ENCODE peak calls at places on chromosomes 12 and 14, in eight cellular contexts. One of them, this sample, is unnamed.

GRCh38 chr14:53126705-53127104 is 26.4 kb downstream of the DDHD1 start:
- DNase-seq in GM10248: no peak
- DNase-seq in naive thymus-derived CD4-positive, alpha-beta T cell: no peak
- DNase-seq in SHP77: no peak
- DNase-seq in NCI-H82: no peak
- DNase-seq in esophagus squamous epithelium: no peak
- DNase-seq in prostate gland: no peak
- DNase-seq in GM04504: no peak
- DNase-seq in this sample: no peak

GRCh38 chr12:102439391-102440108 is 40.8 kb downstream of the IGF1 start:
- DNase-seq in GM10248: no peak
- DNase-seq in naive thymus-derived CD4-positive, alpha-beta T cell: no peak
- DNase-seq in SHP77: no peak
- DNase-seq in NCI-H82: no peak
- DNase-seq in esophagus squamous epithelium: no peak
- DNase-seq in prostate gland: no peak
- DNase-seq in GM04504: no peak
- DNase-seq in this sample: no peak

GRCh38 chr12:6120796-6121473 is 3.5 kb downstream of the VWF start:
- DNase-seq in GM10248: no peak
- DNase-seq in naive thymus-derived CD4-positive, alpha-beta T cell: no peak
- DNase-seq in SHP77: no peak
- DNase-seq in NCI-H82: no peak
- DNase-seq in esophagus squamous epithelium: no peak
- DNase-seq in prostate gland: no peak
- DNase-seq in GM04504: no peak
- DNase-seq in this sample: no peak

GRCh38 chr14:94398536-94398935 is 10.1 kb upstream of the SERPINA1 start:
- DNase-seq in GM10248: no peak
- DNase-seq in naive thymus-derived CD4-positive, alpha-beta T cell: no peak
- DNase-seq in SHP77: no peak
- DNase-seq in NCI-H82: no peak
- DNase-seq in esophagus squamous epithelium: no peak
- DNase-seq in prostate gland: no peak
- DNase-seq in GM04504: no peak
- DNase-seq in this sample: no peak

GRCh38 chr12:65532162-65532561 is 253.7 kb downstream of the MSRB3 start:
- DNase-seq in GM10248: no peak
- DNase-seq in naive thymus-derived CD4-positive, alpha-beta T cell: no peak
- DNase-seq in SHP77: no peak
- DNase-seq in NCI-H82: no peak
- DNase-seq in esophagus squamous epithelium: no peak
- DNase-seq in prostate gland: no peak
- DNase-seq in GM04504: no peak
- DNase-seq in this sample: no peak

GRCh38 chr14:74290415-74290814 is 12.3 kb downstream of the ABCD4 start:
- DNase-seq in GM10248: no peak
- DNase-seq in naive thymus-derived CD4-positive, alpha-beta T cell: no peak
- DNase-seq in SHP77: no peak
- DNase-seq in NCI-H82: peak
- DNase-seq in esophagus squamous epithelium: no peak
- DNase-seq in prostate gland: no peak
- DNase-seq in GM04504: no peak
- DNase-seq in this sample: no peak

GRCh38 chr12:22477894-22478287 is 66.5 kb downstream of the C2CD5 start:
- DNase-seq in GM10248: peak
- DNase-seq in naive thymus-derived CD4-positive, alpha-beta T cell: no peak
- DNase-seq in SHP77: no peak
- DNase-seq in NCI-H82: no peak
- DNase-seq in esophagus squamous epithelium: no peak
- DNase-seq in prostate gland: no peak
- DNase-seq in GM04504: no peak
- DNase-seq in this sample: no peak

GRCh38 chr14:84225243-84225642 is 1304.7 kb upstream of the FLRT2 start:
- DNase-seq in GM10248: no peak
- DNase-seq in naive thymus-derived CD4-positive, alpha-beta T cell: no peak
- DNase-seq in SHP77: no peak
- DNase-seq in NCI-H82: no peak
- DNase-seq in esophagus squamous epithelium: no peak
- DNase-seq in prostate gland: no peak
- DNase-seq in GM04504: no peak
- DNase-seq in this sample: no peak

GRCh38 chr12:96218989-96219678 is 25.0 kb downstream of the ELK3 start:
- DNase-seq in GM10248: no peak
- DNase-seq in naive thymus-derived CD4-positive, alpha-beta T cell: no peak
- DNase-seq in SHP77: peak
- DNase-seq in NCI-H82: no peak
- DNase-seq in esophagus squamous epithelium: no peak
- DNase-seq in prostate gland: no peak
- DNase-seq in GM04504: no peak
- DNase-seq in this sample: peak

GRCh38 chr14:68696721-68697495 is 96.0 kb downstream of the ZFP36L1 start:
- DNase-seq in GM10248: no peak
- DNase-seq in naive thymus-derived CD4-positive, alpha-beta T cell: no peak
- DNase-seq in SHP77: no peak
- DNase-seq in NCI-H82: no peak
- DNase-seq in esophagus squamous epithelium: no peak
- DNase-seq in prostate gland: no peak
- DNase-seq in GM04504: no peak
- DNase-seq in this sample: no peak

GRCh38 chr14:95226801-95227200 is 69.5 kb upstream of the DICER1 start:
- DNase-seq in GM10248: no peak
- DNase-seq in naive thymus-derived CD4-positive, alpha-beta T cell: no peak
- DNase-seq in SHP77: peak
- DNase-seq in NCI-H82: peak
- DNase-seq in esophagus squamous epithelium: no peak
- DNase-seq in prostate gland: no peak
- DNase-seq in GM04504: no peak
- DNase-seq in this sample: no peak

GRCh38 chr12:89732511-89732910 is 23.9 kb upstream of the ATP2B1 start:
- DNase-seq in GM10248: no peak
- DNase-seq in naive thymus-derived CD4-positive, alpha-beta T cell: no peak
- DNase-seq in SHP77: no peak
- DNase-seq in NCI-H82: no peak
- DNase-seq in esophagus squamous epithelium: no peak
- DNase-seq in prostate gland: no peak
- DNase-seq in GM04504: no peak
- DNase-seq in this sample: no peak

GRCh38 chr12:76329163-76329562 is 19.1 kb downstream of the BBS10 start:
- DNase-seq in GM10248: no peak
- DNase-seq in naive thymus-derived CD4-positive, alpha-beta T cell: no peak
- DNase-seq in SHP77: no peak
- DNase-seq in NCI-H82: no peak
- DNase-seq in esophagus squamous epithelium: no peak
- DNase-seq in prostate gland: no peak
- DNase-seq in GM04504: peak
- DNase-seq in this sample: no peak

GRCh38 chr12:85058339-85058738 is 22.2 kb downstream of the LRRIQ1 start:
- DNase-seq in GM10248: no peak
- DNase-seq in naive thymus-derived CD4-positive, alpha-beta T cell: no peak
- DNase-seq in SHP77: no peak
- DNase-seq in NCI-H82: no peak
- DNase-seq in esophagus squamous epithelium: no peak
- DNase-seq in prostate gland: no peak
- DNase-seq in GM04504: no peak
- DNase-seq in this sample: no peak

GRCh38 chr12:110365743-110366473 is 37.6 kb downstream of the ANAPC7 start:
- DNase-seq in GM10248: no peak
- DNase-seq in naive thymus-derived CD4-positive, alpha-beta T cell: no peak
- DNase-seq in SHP77: no peak
- DNase-seq in NCI-H82: no peak
- DNase-seq in esophagus squamous epithelium: no peak
- DNase-seq in prostate gland: no peak
- DNase-seq in GM04504: no peak
- DNase-seq in this sample: no peak

GRCh38 chr12:131530427-131530826 is 180.5 kb upstream of the SFSWAP start:
- DNase-seq in GM10248: no peak
- DNase-seq in naive thymus-derived CD4-positive, alpha-beta T cell: no peak
- DNase-seq in SHP77: no peak
- DNase-seq in NCI-H82: no peak
- DNase-seq in esophagus squamous epithelium: no peak
- DNase-seq in prostate gland: no peak
- DNase-seq in GM04504: no peak
- DNase-seq in this sample: no peak

GRCh38 chr12:95116773-95117172 is 43.4 kb upstream of the NR2C1 start:
- DNase-seq in GM10248: no peak
- DNase-seq in naive thymus-derived CD4-positive, alpha-beta T cell: no peak
- DNase-seq in SHP77: no peak
- DNase-seq in NCI-H82: no peak
- DNase-seq in esophagus squamous epithelium: no peak
- DNase-seq in prostate gland: peak
- DNase-seq in GM04504: no peak
- DNase-seq in this sample: no peak

GRCh38 chr12:67910360-67911292 is 78.6 kb upstream of the IFNG-AS1 start:
- DNase-seq in GM10248: no peak
- DNase-seq in naive thymus-derived CD4-positive, alpha-beta T cell: no peak
- DNase-seq in SHP77: no peak
- DNase-seq in NCI-H82: no peak
- DNase-seq in esophagus squamous epithelium: no peak
- DNase-seq in prostate gland: no peak
- DNase-seq in GM04504: peak
- DNase-seq in this sample: no peak

GRCh38 chr14:55118761-55119160 is 10.3 kb upstream of the LGALS3 start:
- DNase-seq in GM10248: no peak
- DNase-seq in naive thymus-derived CD4-positive, alpha-beta T cell: no peak
- DNase-seq in SHP77: no peak
- DNase-seq in NCI-H82: no peak
- DNase-seq in esophagus squamous epithelium: no peak
- DNase-seq in prostate gland: no peak
- DNase-seq in GM04504: no peak
- DNase-seq in this sample: no peak

GRCh38 chr12:89936631-89937030 is 228.0 kb upstream of the ATP2B1 start:
- DNase-seq in GM10248: no peak
- DNase-seq in naive thymus-derived CD4-positive, alpha-beta T cell: no peak
- DNase-seq in SHP77: no peak
- DNase-seq in NCI-H82: peak
- DNase-seq in esophagus squamous epithelium: no peak
- DNase-seq in prostate gland: no peak
- DNase-seq in GM04504: no peak
- DNase-seq in this sample: no peak

GRCh38 chr12:66048218-66048842 is 82.2 kb downstream of the LLPH start:
- DNase-seq in GM10248: no peak
- DNase-seq in naive thymus-derived CD4-positive, alpha-beta T cell: no peak
- DNase-seq in SHP77: no peak
- DNase-seq in NCI-H82: no peak
- DNase-seq in esophagus squamous epithelium: no peak
- DNase-seq in prostate gland: no peak
- DNase-seq in GM04504: no peak
- DNase-seq in this sample: peak

GRCh38 chr14:93113678-93114067 is 2.1 kb downstream of the ITPK1 start:
- DNase-seq in GM10248: no peak
- DNase-seq in naive thymus-derived CD4-positive, alpha-beta T cell: no peak
- DNase-seq in SHP77: no peak
- DNase-seq in NCI-H82: peak
- DNase-seq in esophagus squamous epithelium: no peak
- DNase-seq in prostate gland: no peak
- DNase-seq in GM04504: no peak
- DNase-seq in this sample: no peak